ENCODE peak calls at places on chromosomes 1 and 21, in six cellular contexts. D, H, T, J, L and C are unnamed samples.

GRCh38 chr1:30522031-30523004 is 201.1 kb downstream of the MATN1 start:
- DNase-seq in D (peak), H (no peak), T (peak), J (peak), L (peak), C (no peak)

GRCh38 chr1:42322577-42322976 is 12.5 kb downstream of the FOXJ3 start:
- DNase-seq in D (peak), H (peak), T (no peak), J (no peak), L (no peak), C (no peak)

GRCh38 chr1:114641377-114641776 is 28.5 kb downstream of the DENND2C start:
- DNase-seq in D (no peak), H (no peak), T (no peak), J (no peak), L (no peak), C (no peak)

GRCh38 chr1:115476616-115477015 is 138.6 kb upstream of the NGF start:
- DNase-seq in D (no peak), H (no peak), T (no peak), J (no peak), L (no peak), C (no peak)

GRCh38 chr1:76278711-76279386 is 204.3 kb downstream of the ST6GALNAC3 start:
- DNase-seq in D (peak), H (no peak), T (no peak), J (no peak), L (no peak), C (peak)

GRCh38 chr1:183353597-183353996 is 64.6 kb downstream of the NMNAT2 start:
- DNase-seq in D (no peak), H (no peak), T (no peak), J (no peak), L (peak), C (no peak)

GRCh38 chr1:225460737-225461532 is 33.1 kb upstream of the LBR start:
- DNase-seq in D (peak), H (peak), T (no peak), J (no peak), L (no peak), C (no peak)

GRCh38 chr1:221169447-221169889 is 290.2 kb downstream of the HLX start:
- DNase-seq in D (peak), H (peak), T (no peak), J (no peak), L (no peak), C (no peak)

GRCh38 chr1:56577859-56578663 is 1.3 kb downstream of the PLPP3 start:
- DNase-seq in D (peak), H (peak), T (peak), J (peak), L (peak), C (peak)

GRCh38 chr1:116836099-116836498 is 73.6 kb upstream of the PTGFRN start:
- DNase-seq in D (no peak), H (no peak), T (no peak), J (no peak), L (peak), C (no peak)

GRCh38 chr1:12309783-12310742 is 80.2 kb downstream of the VPS13D start:
- DNase-seq in D (peak), H (peak), T (peak), J (no peak), L (no peak), C (no peak)

GRCh38 chr1:8222789-8223188 is 95.1 kb upstream of the SLC45A1 start:
- DNase-seq in D (no peak), H (no peak), T (no peak), J (no peak), L (no peak), C (no peak)

GRCh38 chr1:96722161-96722908 is 751 bp downstream of the PTBP2 start:
- DNase-seq in D (peak), H (peak), T (peak), J (peak), L (peak), C (peak)

GRCh38 chr1:215416497-215416896 is 150.6 kb upstream of the KCTD3 start:
- DNase-seq in D (no peak), H (no peak), T (no peak), J (no peak), L (no peak), C (no peak)

GRCh38 chr1:65812065-65812464 is 19.4 kb downstream of the PDE4B start:
- DNase-seq in D (peak), H (peak), T (peak), J (no peak), L (peak), C (no peak)

GRCh38 chr1:221089273-221089672 is 210.0 kb downstream of the HLX start:
- DNase-seq in D (peak), H (peak), T (no peak), J (no peak), L (no peak), C (no peak)

GRCh38 chr1:155932487-155932886 is 1.7 kb downstream of the KHDC4 start:
- DNase-seq in D (no peak), H (peak), T (no peak), J (no peak), L (no peak), C (no peak)

GRCh38 chr1:53601031-53601745 is 137.8 kb downstream of the GLIS1 start:
- DNase-seq in D (no peak), H (no peak), T (no peak), J (no peak), L (no peak), C (no peak)

GRCh38 chr1:224554620-224555259 is 61.4 kb upstream of the CNIH3 start:
- DNase-seq in D (no peak), H (no peak), T (no peak), J (no peak), L (no peak), C (no peak)

GRCh38 chr1:187491082-187491720 is 662.5 kb downstream of the PLA2G4A start:
- DNase-seq in D (peak), H (no peak), T (no peak), J (no peak), L (no peak), C (no peak)

GRCh38 chr1:202235856-202236837 is 42.5 kb downstream of the LGR6 start:
- DNase-seq in D (peak), H (peak), T (peak), J (peak), L (peak), C (peak)

GRCh38 chr1:20076695-20077461 is 6.9 kb downstream of the PLA2G5 start:
- DNase-seq in D (peak), H (no peak), T (no peak), J (no peak), L (no peak), C (peak)

GRCh38 chr1:163467291-163467690 is 145.5 kb downstream of the NUF2 start:
- DNase-seq in D (no peak), H (no peak), T (no peak), J (no peak), L (no peak), C (no peak)

GRCh38 chr21:22791376-22791775 is 1793.2 kb downstream of the NCAM2 start:
- DNase-seq in D (no peak), H (no peak), T (no peak), J (no peak), L (no peak), C (no peak)

GRCh38 chr1:202158810-202159533 is 1.4 kb downstream of the PTPN7 start:
- DNase-seq in D (no peak), H (no peak), T (no peak), J (peak), L (no peak), C (no peak)

GRCh38 chr1:244273845-244274619 is 177.7 kb downstream of the ADSS2 start:
- DNase-seq in D (peak), H (peak), T (peak), J (peak), L (peak), C (peak)

GRCh38 chr1:23718482-23718881 is 24.8 kb upstream of the ELOA start:
- DNase-seq in D (peak), H (peak), T (peak), J (no peak), L (no peak), C (no peak)
- TF ChIP-seq CTCF in D (peak), H (peak), T (peak), J (no peak), L (peak), C (peak)

GRCh38 chr1:32743380-32744062 is 41.0 kb upstream of the SYNC start:
- DNase-seq in D (no peak), H (no peak), T (no peak), J (no peak), L (peak), C (peak)
- H3K4me3 ChIP-seq in D (no peak), H (no peak), T (peak), J (no peak), L (no peak), C (peak)

GRCh38 chr1:239997515-239998311 is 94.0 kb upstream of the FMN2 start:
- DNase-seq in D (peak), H (no peak), T (no peak), J (no peak), L (peak), C (no peak)
- TF ChIP-seq CTCF in D (peak), H (no peak), T (no peak), J (no peak), L (peak), C (peak)

GRCh38 chr1:5709461-5709860 is 282.8 kb downstream of the NPHP4 start:
- DNase-seq in D (no peak), H (no peak), T (no peak), J (no peak), L (no peak), C (no peak)
- H3K4me3 ChIP-seq in D (no peak), H (no peak), T (no peak), J (no peak), L (no peak), C (no peak)